ENCODE peak calls at places on chromosomes 7 and 10, in five cellular contexts. N is choroid plexus epithelial cell, Q is IMR-90, G is fibroblast of pulmonary artery, B is PC-9. D is an unnamed sample.

GRCh38 chr7:82897500-82897899 is 265.2 kb downstream of the PCLO start:
- DNase-seq in N (no peak), Q (no peak), G (no peak), B (no peak), D (peak)

GRCh38 chr7:30148951-30149459 is 14.2 kb downstream of the MTURN start:
- DNase-seq in N (no peak), Q (no peak), G (no peak), B (peak), D (peak)

GRCh38 chr10:96706331-96706853 is 13.9 kb downstream of the PIK3AP1 start:
- DNase-seq in N (no peak), Q (no peak), G (no peak), B (no peak), D (no peak)

GRCh38 chr10:73591935-73592699 is 975 bp upstream of the USP54 start:
- DNase-seq in N (peak), Q (no peak), G (peak), B (peak), D (peak)

GRCh38 chr10:285216-285967 is 150.1 kb downstream of the ZMYND11 start:
- DNase-seq in N (no peak), Q (no peak), G (no peak), B (no peak), D (peak)

GRCh38 chr7:51950811-51951210 is 634.2 kb upstream of the COBL start:
- DNase-seq in N (peak), Q (no peak), G (no peak), B (no peak), D (no peak)

GRCh38 chr10:11345224-11346054 is 266.0 kb downstream of the USP6NL start:
- DNase-seq in N (peak), Q (no peak), G (peak), B (no peak), D (peak)

GRCh38 chr10:408223-408622 is 273.0 kb downstream of the ZMYND11 start:
- DNase-seq in N (no peak), Q (no peak), G (no peak), B (no peak), D (no peak)

GRCh38 chr10:103640436-103641181 is 147.1 kb downstream of the NEURL1 start:
- DNase-seq in N (peak), Q (no peak), G (peak), B (no peak), D (no peak)

GRCh38 chr10:11154333-11154732 is 136.7 kb downstream of the CELF2 start:
- DNase-seq in N (no peak), Q (no peak), G (no peak), B (no peak), D (no peak)

GRCh38 chr10:128063736-128064614 is 62.2 kb downstream of the MKI67 start:
- DNase-seq in N (no peak), Q (no peak), G (no peak), B (no peak), D (peak)

GRCh38 chr7:152894295-152895170 is 135.0 kb downstream of the ACTR3B start:
- DNase-seq in N (peak), Q (no peak), G (peak), B (peak), D (no peak)

GRCh38 chr7:35576037-35576573 is 118.8 kb downstream of the HERPUD2 start:
- DNase-seq in N (no peak), Q (no peak), G (no peak), B (no peak), D (no peak)

GRCh38 chr7:55349126-55349525 is 16.0 kb upstream of the LANCL2 start:
- DNase-seq in N (peak), Q (no peak), G (peak), B (no peak), D (no peak)

GRCh38 chr7:101724957-101725356 is 92.5 kb upstream of the CUX1 start:
- DNase-seq in N (no peak), Q (no peak), G (no peak), B (no peak), D (no peak)

GRCh38 chr10:29735628-29736324 is 101.0 kb upstream of the SVIL start:
- DNase-seq in N (peak), Q (peak), G (peak), B (peak), D (peak)

GRCh38 chr7:93910076-93910994 is 4.0 kb downstream of the GNGT1 start:
- DNase-seq in N (peak), Q (peak), G (peak), B (no peak), D (no peak)

GRCh38 chr10:74156919-74157289 is 5.9 kb downstream of the ADK start:
- DNase-seq in N (peak), Q (peak), G (peak), B (no peak), D (no peak)

GRCh38 chr10:132971448-132972148 is 29.2 kb upstream of the CFAP46 start:
- DNase-seq in N (no peak), Q (no peak), G (no peak), B (no peak), D (no peak)

GRCh38 chr7:73341877-73342276 is 13.9 kb downstream of the FKBP6 start:
- DNase-seq in N (peak), Q (peak), G (peak), B (no peak), D (peak)

GRCh38 chr10:48309711-48310226 is 3.3 kb downstream of the MAPK8 start:
- DNase-seq in N (peak), Q (peak), G (peak), B (no peak), D (peak)

GRCh38 chr7:139613971-139614411 is 90.5 kb downstream of the CLEC2L start:
- DNase-seq in N (no peak), Q (no peak), G (no peak), B (no peak), D (no peak)

GRCh38 chr7:155166108-155166507 is 96.0 kb downstream of the HTR5A start:
- DNase-seq in N (no peak), Q (no peak), G (no peak), B (no peak), D (peak)

GRCh38 chr10:16856092-16856491 is 38.9 kb upstream of the RSU1 start:
- DNase-seq in N (no peak), Q (no peak), G (no peak), B (no peak), D (peak)

GRCh38 chr10:16853809-16854208 is 36.6 kb upstream of the RSU1 start:
- DNase-seq in N (no peak), Q (no peak), G (no peak), B (no peak), D (no peak)

GRCh38 chr10:16854623-16855022 is 37.4 kb upstream of the RSU1 start:
- DNase-seq in N (peak), Q (no peak), G (peak), B (no peak), D (peak)

GRCh38 chr10:16856567-16856966 is 39.3 kb upstream of the RSU1 start:
- DNase-seq in N (peak), Q (no peak), G (peak), B (no peak), D (no peak)

GRCh38 chr10:16853201-16853600 is 36.0 kb upstream of the RSU1 start:
- DNase-seq in N (peak), Q (peak), G (peak), B (no peak), D (peak)
- TF ChIP-seq CTCF in N (peak), Q (peak), G (peak), B (no peak), D (no peak)

GRCh38 chr7:41882271-41882670 is 179.4 kb upstream of the INHBA start:
- DNase-seq in N (no peak), Q (no peak), G (no peak), B (no peak), D (no peak)
- H3K4me3 ChIP-seq in N (no peak), Q (no peak), G (no peak), B (no peak), D (no peak)

DNA sequence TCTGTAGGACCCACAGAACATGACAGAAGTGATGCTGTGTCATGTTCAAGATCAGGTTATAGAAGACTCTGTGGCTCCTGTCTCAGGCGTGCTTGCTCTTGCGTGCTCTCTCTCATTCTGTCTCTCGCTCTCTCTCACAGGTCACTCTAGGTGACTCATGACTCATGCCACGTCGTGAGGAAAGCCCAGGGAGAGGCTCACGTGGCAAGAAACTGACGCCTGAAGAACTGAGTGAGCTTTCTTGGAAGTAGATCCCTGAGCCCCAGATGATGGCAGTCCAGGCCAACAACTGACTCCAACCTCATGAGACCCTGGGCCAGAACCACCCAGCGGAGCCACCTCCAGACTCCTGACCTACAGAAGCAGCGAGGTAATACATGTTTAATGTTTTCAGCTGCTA is 103.3 kb downstream of the DNMBP start:
- DNase-seq in N (peak), Q (peak), G (peak), B (peak), D (peak)
- TF ChIP-seq CTCF in N (peak), Q (peak), G (no peak), B (peak), D (peak)

DNA sequence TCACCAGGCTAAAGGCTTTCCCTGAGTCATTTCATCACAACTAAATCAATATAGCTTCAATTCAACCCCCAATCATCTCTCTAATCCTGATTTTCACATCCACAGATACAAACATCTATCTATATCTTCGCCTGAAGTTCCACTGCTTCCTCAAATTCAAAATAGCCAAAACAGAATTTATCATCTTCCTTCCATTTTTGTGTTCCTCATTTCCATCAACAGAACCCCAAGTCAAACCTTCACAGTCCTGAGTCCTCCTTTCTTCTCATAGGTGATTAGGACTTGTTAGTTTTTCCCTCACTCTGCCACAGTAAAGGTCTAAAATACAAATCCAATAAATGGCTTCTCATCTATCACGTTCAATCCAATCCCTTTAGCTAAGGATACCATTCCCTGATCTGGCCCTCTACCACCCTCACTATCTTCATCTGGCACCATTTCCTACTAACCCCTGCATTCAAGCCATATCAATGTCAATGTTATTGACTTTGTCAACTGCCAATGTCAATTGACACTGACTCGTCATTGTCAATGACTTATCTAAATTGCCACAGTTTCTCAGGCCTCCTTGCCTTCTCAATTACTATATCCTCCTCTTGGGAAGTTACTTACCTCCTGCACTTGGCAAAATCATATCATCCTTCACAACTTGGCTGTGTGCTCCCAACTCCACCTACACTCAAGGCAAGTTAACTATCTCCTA is 2.6 kb downstream of the HYCC1 start:
- DNase-seq in N (no peak), Q (no peak), G (no peak), B (no peak), D (no peak)
- H3K4me3 ChIP-seq in N (no peak), Q (peak), G (peak), B (no peak), D (no peak)

GRCh38 chr10:20248309-20248708 is 432.1 kb downstream of the PLXDC2 start:
- DNase-seq in N (peak), Q (no peak), G (no peak), B (no peak), D (no peak)

GRCh38 chr10:20247858-20248257 is 431.6 kb downstream of the PLXDC2 start:
- DNase-seq in N (no peak), Q (no peak), G (no peak), B (no peak), D (no peak)
- TF ChIP-seq CTCF in N (no peak), Q (no peak), G (no peak), B (no peak), D (no peak)

GRCh38 chr7:1296727-1297475 is 64.2 kb downstream of the UNCX start:
- DNase-seq in N (no peak), Q (no peak), G (no peak), B (no peak), D (no peak)
- H3K4me3 ChIP-seq in N (no peak), Q (no peak), G (no peak), B (no peak), D (no peak)

GRCh38 chr7:15288746-15289145 is 273.1 kb downstream of the AGMO start:
- DNase-seq in N (peak), Q (no peak), G (peak), B (no peak), D (no peak)

DNA sequence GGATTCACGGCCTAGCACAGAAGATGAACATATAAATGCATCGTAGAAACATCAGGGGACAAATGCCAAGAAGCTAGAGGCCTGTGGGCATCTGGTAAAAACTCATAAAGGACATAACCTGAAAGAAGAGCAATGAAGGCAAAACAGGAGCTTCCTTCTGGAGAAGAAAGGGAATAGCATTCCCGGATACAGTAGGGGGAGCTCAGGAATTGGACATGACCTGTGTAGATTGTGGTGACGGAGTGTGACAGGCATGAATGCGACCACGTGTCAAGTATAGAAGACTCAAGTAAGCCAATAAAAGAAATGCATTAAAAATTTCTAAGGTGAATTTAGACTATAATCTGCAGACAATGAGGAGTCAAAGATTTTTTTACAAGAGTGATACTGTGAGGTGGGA is 270.1 kb downstream of the AGMO start:
- DNase-seq in N (no peak), Q (no peak), G (no peak), B (no peak), D (no peak)
- TF ChIP-seq CTCF in N (no peak), Q (no peak), G (no peak), B (no peak), D (peak)

DNA sequence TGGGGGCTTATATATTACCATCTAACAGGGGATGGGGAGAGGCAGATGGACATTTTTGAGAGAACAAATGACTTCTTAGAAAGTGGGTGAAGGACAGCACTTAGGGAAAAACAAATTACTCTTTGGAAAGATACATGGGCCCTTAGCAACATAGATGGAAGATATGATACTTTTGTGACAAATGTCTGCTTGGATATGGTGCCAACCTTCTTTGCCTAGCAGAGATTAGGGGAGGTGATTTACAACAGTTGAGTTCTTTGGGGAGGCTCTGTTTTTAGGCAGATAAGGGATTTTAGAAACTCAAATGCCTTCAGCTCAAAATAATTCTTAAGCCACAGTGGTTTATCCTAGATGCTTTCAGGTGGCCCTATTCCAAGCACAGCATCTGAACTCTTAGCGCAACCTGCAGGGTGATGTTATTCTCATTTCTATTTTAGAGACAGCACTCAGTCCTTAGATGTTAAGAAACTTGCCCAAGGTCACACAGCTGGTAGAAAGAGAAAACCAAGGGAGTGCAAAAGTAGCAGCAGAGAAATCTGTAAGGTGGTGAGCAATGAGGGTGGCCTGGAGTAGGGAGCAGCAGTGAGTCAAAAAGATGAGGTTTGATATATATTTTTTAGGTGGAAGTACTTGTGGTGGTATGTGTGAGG is 75.1 kb upstream of the KMT2E start:
- DNase-seq in N (peak), Q (no peak), G (no peak), B (no peak), D (no peak)
- H3K4me3 ChIP-seq in N (no peak), Q (no peak), G (no peak), B (no peak), D (no peak)